ENCODE peak calls at places on chromosomes 7 and 10, in seven cellular contexts. X is kidney tubule cell; W is natural killer cell treated with Interleukin-12 subunit alpha and Interleukin-12 subunit beta and Interleukin-15 and Interleukin-18, amount 100 ng/mL, for 72 hours; J is activated T-helper 1 cell treated with anti-CD3 and anti-CD28 coated beads, Interleukin-2, amount 50 U/mL, for 16 hours; B is globus pallidus; M is T-cell; A is stimulated activated CD4-positive, alpha-beta T cell treated with anti-CD3 and anti-CD28 coated beads, Interleukin-2, amount 100 ng/mL, for 48 hours. F is an unnamed sample.

GRCh38 chr7:77467453-77467852 is 51.3 kb upstream of the GSAP start:
- DNase-seq in J (no peak), B (peak), A (no peak), W (no peak), X (no peak), M (no peak), F (no peak)

GRCh38 chr10:12414278-12414988 is 65.1 kb downstream of the CAMK1D start:
- DNase-seq in W (no peak), X (no peak), M (no peak), A (no peak), B (no peak), J (no peak), F (no peak)

GRCh38 chr7:141073173-141073640 is 657 bp upstream of the TMEM178B start:
- DNase-seq in A (peak), X (peak), B (no peak), M (no peak), J (no peak), W (peak), F (no peak)

GRCh38 chr7:84845971-84846370 is 340.9 kb downstream of the SEMA3D start:
- DNase-seq in X (no peak), A (no peak), B (no peak), M (no peak), J (no peak), W (no peak), F (no peak)

GRCh38 chr10:52568309-52568708 is 204.3 kb downstream of the MBL2 start:
- DNase-seq in W (no peak), M (no peak), J (no peak), X (no peak), B (no peak), A (no peak), F (no peak)

GRCh38 chr7:131919920-131920709 is 363.7 kb upstream of the PODXL start:
- DNase-seq in A (no peak), W (no peak), M (no peak), B (no peak), X (no peak), J (no peak), F (no peak)

GRCh38 chr10:13268841-13269240 is 31.0 kb downstream of the PHYH start:
- DNase-seq in J (no peak), X (no peak), A (no peak), W (no peak), B (no peak), M (no peak), F (no peak)

GRCh38 chr10:28939352-28940157 is 262.2 kb downstream of the BAMBI start:
- DNase-seq in W (no peak), X (peak), A (no peak), B (no peak), J (no peak), M (no peak), F (no peak)

GRCh38 chr7:5500056-5500776 is 76.6 kb upstream of the TNRC18 start:
- DNase-seq in B (no peak), X (peak), W (no peak), M (no peak), J (no peak), A (no peak), F (no peak)

GRCh38 chr7:158078161-158078910 is 509.3 kb downstream of the PTPRN2 start:
- DNase-seq in J (no peak), W (no peak), X (no peak), M (no peak), B (no peak), A (no peak), F (no peak)

GRCh38 chr10:79385804-79386531 is 38.7 kb downstream of the PPIF start:
- DNase-seq in W (no peak), A (no peak), M (no peak), J (no peak), X (no peak), B (no peak), F (no peak)

GRCh38 chr7:54932818-54933543 is 85.8 kb upstream of the EGFR start:
- DNase-seq in B (peak), W (no peak), J (no peak), M (no peak), A (no peak), X (peak), F (no peak)

GRCh38 chr7:7829667-7830066 is 111.3 kb upstream of the RPA3 start:
- DNase-seq in X (peak), M (no peak), W (no peak), A (no peak), B (no peak), J (no peak), F (no peak)

GRCh38 chr10:71809628-71810027 is 36.3 kb upstream of the VSIR start:
- DNase-seq in B (no peak), X (no peak), W (no peak), A (no peak), J (no peak), M (no peak), F (no peak)

GRCh38 chr7:156466955-156467625 is 173.5 kb upstream of the RNF32 start:
- DNase-seq in X (peak), B (no peak), A (no peak), J (no peak), M (no peak), W (no peak), F (no peak)

GRCh38 chr7:35463176-35463575 is 209.3 kb upstream of the TBX20 start:
- DNase-seq in W (no peak), A (no peak), B (no peak), X (no peak), J (no peak), M (no peak), F (no peak)

GRCh38 chr10:33258951-33259350 is 75.5 kb downstream of the NRP1 start:
- DNase-seq in W (no peak), M (no peak), A (no peak), B (no peak), J (no peak), X (peak), F (no peak)

GRCh38 chr7:121167971-121168370 is 160.8 kb upstream of the WNT16 start:
- DNase-seq in J (no peak), A (no peak), W (no peak), B (no peak), M (no peak), X (peak), F (no peak)

GRCh38 chr10:103776878-103777591 is 78.3 kb downstream of the SH3PXD2A start:
- DNase-seq in B (no peak), M (no peak), X (no peak), A (no peak), W (no peak), J (no peak), F (no peak)

GRCh38 chr10:67607472-67607871 is 88.5 kb downstream of the CTNNA3 start:
- DNase-seq in M (no peak), B (no peak), X (peak), W (no peak), A (no peak), J (no peak), F (no peak)

GRCh38 chr10:100175873-100176272 is 10.0 kb downstream of the ERLIN1 start:
- DNase-seq in X (no peak), B (no peak), M (no peak), W (no peak), J (no peak), A (no peak), F (no peak)

GRCh38 chr10:6347391-6347951 is 144.7 kb downstream of the PFKFB3 start:
- DNase-seq in J (peak), M (peak), W (peak), A (peak), X (peak), B (peak), F (no peak)

GRCh38 chr7:29340691-29341090 is 146.1 kb downstream of the CHN2 start:
- DNase-seq in W (no peak), J (no peak), M (no peak), X (no peak), B (no peak), A (no peak), F (no peak)

GRCh38 chr7:25790261-25790660 is 361.7 kb upstream of the NFE2L3 start:
- DNase-seq in M (no peak), B (no peak), W (no peak), A (no peak), X (peak), J (no peak), F (no peak)

GRCh38 chr10:86946215-86947170 is 10.9 kb downstream of the MMRN2 start:
- DNase-seq in B (no peak), M (no peak), X (peak), J (no peak), W (peak), A (no peak), F (no peak)

GRCh38 chr7:33719059-33719581 is 186.2 kb upstream of the BMPER start:
- DNase-seq in W (no peak), M (no peak), A (no peak), J (no peak), X (no peak), B (peak), F (no peak)

GRCh38 chr10:71729023-71729649 is 9.6 kb upstream of the C10orf105 start:
- DNase-seq in J (no peak), B (no peak), A (no peak), M (no peak), X (peak), W (no peak), F (no peak)

GRCh38 chr10:102545997-102546396 is 42.2 kb downstream of the SUFU start:
- DNase-seq in M (no peak), A (no peak), J (no peak), W (no peak), X (no peak), B (no peak), F (no peak)

GRCh38 chr7:18685961-18686360 is 190.4 kb downstream of the HDAC9 start:
- DNase-seq in W (no peak), J (no peak), B (no peak), X (peak), M (no peak), A (no peak), F (no peak)

GRCh38 chr10:33743429-33743857 is 409.0 kb upstream of the NRP1 start:
- DNase-seq in M (no peak), J (no peak), A (no peak), B (no peak), X (no peak), W (no peak), F (no peak)

GRCh38 chr7:44767134-44767911 is 18.7 kb downstream of the ZMIZ2 start:
- DNase-seq in J (no peak), M (no peak), A (no peak), W (no peak), X (no peak), B (peak), F (no peak)

GRCh38 chr7:31642681-31643115 is 44.3 kb upstream of the PPP1R17 start:
- DNase-seq in X (no peak), A (no peak), B (peak), J (no peak), M (no peak), W (no peak), F (no peak)

GRCh38 chr7:32191296-32191695 is 121.1 kb upstream of the PDE1C start:
- DNase-seq in B (no peak), X (peak), A (no peak), W (no peak), M (no peak), J (no peak), F (no peak)